ENCODE peak calls at places on chromosomes 3 and 15, in eight cellular contexts. P, D, F, M, J, C, H and O are unnamed samples.
A peak's percentile ranks its signal among the peaks of the same experiment; 100 is the strongest.

GRCh38 chr3:53956591-53956990 is 64.9 kb upstream of the SELENOK start:
- DNase-seq in P (no peak), D (no peak), F (no peak), M (no peak), J (no peak), C (no peak), H (no peak), O (no peak)

GRCh38 chr3:195466251-195466650 is 23.4 kb upstream of the ACAP2 start:
- DNase-seq in P (no peak), D (no peak), F (no peak), M (no peak), J (no peak), C (no peak), H (no peak), O (no peak)

GRCh38 chr3:87771338-87772059 is 287.3 kb downstream of the CGGBP1 start:
- DNase-seq in P (no peak), D (peak; percentile 28), F (peak; percentile 29), M (peak; percentile 51), J (peak; percentile 35), C (peak; percentile 35), H (no peak), O (peak; percentile 30)

GRCh38 chr3:158765518-158766205 is 33.4 kb upstream of the RARRES1 start:
- DNase-seq in P (no peak), D (no peak), F (no peak), M (no peak), J (no peak), C (no peak), H (no peak), O (no peak)

GRCh38 chr15:96339662-96340347 is 9.3 kb downstream of the NR2F2 start:
- DNase-seq in P (no peak), D (no peak), F (no peak), M (no peak), J (peak; percentile 42), C (peak; percentile 15), H (no peak), O (no peak)

GRCh38 chr15:24761704-24762302 is 86.2 kb downstream of the NPAP1 start:
- DNase-seq in P (no peak), D (no peak), F (no peak), M (no peak), J (peak; percentile 10), C (no peak), H (no peak), O (no peak)

GRCh38 chr3:33083958-33084357 is 13.0 kb downstream of the GLB1 start:
- DNase-seq in P (no peak), D (no peak), F (no peak), M (no peak), J (no peak), C (no peak), H (no peak), O (no peak)

GRCh38 chr15:52466134-52466701 is 62.5 kb downstream of the MYO5A start:
- DNase-seq in P (no peak), D (no peak), F (peak; percentile 24), M (peak; percentile 97), J (no peak), C (peak; percentile 11), H (no peak), O (peak; percentile 97)

GRCh38 chr15:57607570-57608000 is 15.9 kb downstream of the MYZAP start:
- DNase-seq in P (no peak), D (no peak), F (no peak), M (no peak), J (peak; percentile 71), C (peak; percentile 46), H (peak; percentile 86), O (no peak)

GRCh38 chr15:62059108-62059817 is 984 bp downstream of the VPS13C start:
- DNase-seq in P (no peak), D (no peak), F (no peak), M (peak; percentile 23), J (no peak), C (no peak), H (no peak), O (no peak)

GRCh38 chr3:179309225-179310109 is 13.4 kb upstream of the ZNF639 start:
- DNase-seq in P (no peak), D (no peak), F (no peak), M (no peak), J (no peak), C (no peak), H (no peak), O (no peak)

GRCh38 chr3:100368421-100368820 is 32.5 kb downstream of the TOMM70 start:
- DNase-seq in P (no peak), D (no peak), F (no peak), M (no peak), J (peak; percentile 6), C (no peak), H (no peak), O (no peak)

GRCh38 chr3:98500019-98500418 is 2.5 kb downstream of the OR5K2 start:
- DNase-seq in P (no peak), D (no peak), F (no peak), M (no peak), J (no peak), C (no peak), H (no peak), O (no peak)

GRCh38 chr15:100596792-100597191 is 5.2 kb downstream of the LINS1 start:
- DNase-seq in P (no peak), D (no peak), F (peak; percentile 95), M (no peak), J (peak; percentile 83), C (peak; percentile 6), H (no peak), O (peak; percentile 76)

GRCh38 chr15:100215031-100215842 is 126.5 kb downstream of the ADAMTS17 start:
- DNase-seq in P (no peak), D (no peak), F (no peak), M (no peak), J (no peak), C (no peak), H (peak; percentile 21), O (no peak)

GRCh38 chr3:193068365-193068764 is 150.7 kb upstream of the MB21D2 start:
- DNase-seq in P (no peak), D (no peak), F (no peak), M (no peak), J (no peak), C (no peak), H (no peak), O (no peak)

GRCh38 chr15:78149805-78150751 is 916 bp downstream of the IDH3A start:
- DNase-seq in P (no peak), D (no peak), F (no peak), M (peak; percentile 44), J (no peak), C (no peak), H (no peak), O (no peak)

GRCh38 chr3:190458040-190458439 is 8.3 kb upstream of the TMEM207 start:
- DNase-seq in P (no peak), D (no peak), F (no peak), M (no peak), J (no peak), C (no peak), H (no peak), O (no peak)

GRCh38 chr15:81400640-81401236 is 26.7 kb upstream of the TMC3 start:
- DNase-seq in P (no peak), D (peak; percentile 61), F (peak; percentile 9), M (peak; percentile 58), J (peak; percentile 68), C (no peak), H (no peak), O (peak; percentile 15)

GRCh38 chr3:35639251-35640185 is at the start of gene ARPP21:
- DNase-seq in P (no peak), D (no peak), F (peak; percentile 87), M (peak; percentile 61), J (peak; percentile 0), C (peak; percentile 19), H (peak; percentile 48), O (no peak)

DNA sequence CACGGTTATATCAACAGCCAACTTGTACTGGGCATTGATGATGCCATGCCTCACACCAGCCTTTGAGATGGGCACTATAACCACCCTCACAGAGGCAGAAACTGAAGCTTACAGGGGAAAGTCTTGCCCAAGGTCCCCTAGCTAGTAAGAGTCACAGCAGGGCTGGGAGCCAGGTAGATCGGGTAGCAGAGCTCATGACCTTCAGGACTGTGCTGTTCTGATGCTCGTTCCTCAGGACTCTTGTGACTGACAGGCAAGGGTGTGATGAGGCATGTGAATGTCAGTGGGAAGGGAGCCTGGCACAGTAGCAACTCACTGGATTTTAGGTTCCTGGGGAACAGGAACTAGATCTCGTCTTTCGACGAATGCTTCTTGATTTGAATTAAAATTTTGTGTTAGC is 65.7 kb downstream of the RLBP1 start:
- DNase-seq in P (no peak), D (no peak), F (no peak), M (no peak), J (no peak), C (no peak), H (no peak), O (no peak)
- TF ChIP-seq CTCF in P (no peak), D (no peak), F (no peak), M (no peak), J (no peak), C (no peak), H (no peak), O (no peak)

GRCh38 chr15:34754674-34755418 is at the start of gene GJD2:
- DNase-seq in P (no peak), D (no peak), F (no peak), M (no peak), J (no peak), C (peak; percentile 45), H (no peak), O (no peak)
- H3K4me3 ChIP-seq in P (peak within 1 kb of the TSS; percentile 5), D (peak within 1 kb of the TSS; percentile 12), F (no peak within 1 kb of the TSS), M (no peak within 1 kb of the TSS), J (no peak within 1 kb of the TSS), C (peak within 1 kb of the TSS; percentile 15), H (peak within 1 kb of the TSS; percentile 22), O (no peak within 1 kb of the TSS)

DNA sequence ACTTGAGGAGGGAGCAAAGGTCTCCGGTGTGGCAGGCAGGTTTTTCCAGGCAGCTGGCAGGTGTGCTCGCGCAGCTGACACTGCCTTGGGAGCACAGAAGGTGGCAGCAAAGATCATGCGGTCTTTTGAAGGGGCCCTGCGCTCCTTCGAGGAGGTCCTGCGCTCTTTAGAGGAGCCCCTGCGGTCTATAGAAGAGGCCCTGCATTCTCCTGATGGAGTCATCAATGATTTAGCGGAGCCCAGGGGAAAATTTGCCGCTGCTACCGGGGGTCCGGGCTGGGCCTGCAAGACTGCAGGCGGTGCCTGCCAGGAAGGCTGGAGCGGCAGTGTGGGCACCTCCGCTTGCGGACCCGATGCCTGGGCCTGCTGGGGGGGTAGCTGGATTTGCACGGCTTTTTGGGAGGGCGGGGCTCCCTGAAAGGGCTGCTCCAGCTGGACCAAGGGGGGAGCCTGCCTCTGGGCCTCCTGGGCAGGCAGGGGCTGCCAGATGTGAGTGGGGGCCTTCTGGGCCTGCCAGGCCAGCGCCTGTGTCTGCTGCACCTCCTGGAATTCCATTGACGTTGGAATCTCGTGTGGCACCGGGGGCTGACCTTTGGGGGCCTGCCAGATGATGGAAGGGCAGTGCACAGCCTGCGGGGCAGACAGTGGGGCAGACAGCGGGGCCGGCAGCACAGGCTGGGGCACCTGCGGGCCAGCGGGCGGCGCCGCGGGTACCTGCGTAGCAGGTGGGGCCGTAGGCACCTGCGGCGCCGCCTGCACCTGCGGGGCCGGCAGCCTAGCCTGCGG is 2.1 kb downstream of the MAGEL2 start:
- DNase-seq in P (no peak), D (no peak), F (no peak), M (no peak), J (no peak), C (peak; percentile 30), H (no peak), O (no peak)
- TF ChIP-seq CTCF in P (no peak), D (peak; percentile 35), F (peak; percentile 38), M (no peak), J (no peak), C (peak; percentile 17), H (no peak), O (no peak)

DNA sequence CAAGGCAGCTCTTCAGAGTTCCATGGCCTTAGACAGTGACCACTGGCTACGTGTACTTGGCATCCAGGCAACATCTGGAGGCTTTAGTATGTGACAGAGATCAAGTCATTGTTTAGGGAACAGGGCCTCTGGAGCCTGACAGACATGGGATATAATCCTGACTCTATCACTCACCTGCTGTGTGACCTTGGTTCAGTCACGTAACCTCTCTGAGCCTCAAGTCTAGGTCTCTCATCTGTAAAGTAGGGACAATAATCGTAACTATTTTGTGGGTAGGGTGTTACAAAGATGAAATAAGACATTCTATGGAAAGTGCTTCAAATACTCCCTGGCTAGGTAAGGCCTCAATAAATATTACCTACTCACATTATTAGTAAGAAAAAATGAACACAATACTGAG is 114.2 kb downstream of the SMAD6 start:
- DNase-seq in P (no peak), D (no peak), F (no peak), M (no peak), J (no peak), C (no peak), H (no peak), O (no peak)
- H3K4me3 ChIP-seq in P (no peak overlapping the region), D (no peak overlapping the region), F (no peak overlapping the region), M (no peak overlapping the region), J (no peak overlapping the region), C (no peak overlapping the region), H (no peak overlapping the region), O (no peak overlapping the region)